ENCODE peak calls at places on chromosomes 1 and 21, in five cellular contexts. One of them, this sample, is unnamed.

GRCh38 chr1:49050041-49050440 is 273.4 kb upstream of the BEND5 start:
- DNase-seq in activated T-helper 1 cell treated with anti-CD3 and anti-CD28 coated beads, Interleukin-12 subunit alpha, Interleukin-12 subunit beta, Interleukin-2, Interleukin-4 antibody, amounts not matched to agents 30 ng/mL and 10 ng/mL and 1 ng/mL, durations not matched to agents 14 hours and 24 hours and 36 hours: no peak
- DNase-seq in mucosa of gallbladder: no peak
- DNase-seq in HFFc6: no peak
- DNase-seq in tibial nerve: no peak
- DNase-seq in this sample: no peak

GRCh38 chr1:9121891-9122409 is 7.0 kb downstream of the GPR157 start:
- DNase-seq in activated T-helper 1 cell treated with anti-CD3 and anti-CD28 coated beads, Interleukin-12 subunit alpha, Interleukin-12 subunit beta, Interleukin-2, Interleukin-4 antibody, amounts not matched to agents 30 ng/mL and 10 ng/mL and 1 ng/mL, durations not matched to agents 14 hours and 24 hours and 36 hours: peak
- DNase-seq in mucosa of gallbladder: no peak
- DNase-seq in HFFc6: no peak
- DNase-seq in tibial nerve: no peak
- DNase-seq in this sample: no peak

GRCh38 chr21:29190920-29191319 is 60.5 kb downstream of the MAP3K7CL start:
- DNase-seq in activated T-helper 1 cell treated with anti-CD3 and anti-CD28 coated beads, Interleukin-12 subunit alpha, Interleukin-12 subunit beta, Interleukin-2, Interleukin-4 antibody, amounts not matched to agents 30 ng/mL and 10 ng/mL and 1 ng/mL, durations not matched to agents 14 hours and 24 hours and 36 hours: no peak
- DNase-seq in mucosa of gallbladder: no peak
- DNase-seq in HFFc6: no peak
- DNase-seq in tibial nerve: no peak
- DNase-seq in this sample: peak

GRCh38 chr1:155859881-155860841 is 794 bp downstream of the SYT11 start:
- DNase-seq in activated T-helper 1 cell treated with anti-CD3 and anti-CD28 coated beads, Interleukin-12 subunit alpha, Interleukin-12 subunit beta, Interleukin-2, Interleukin-4 antibody, amounts not matched to agents 30 ng/mL and 10 ng/mL and 1 ng/mL, durations not matched to agents 14 hours and 24 hours and 36 hours: peak
- DNase-seq in mucosa of gallbladder: peak
- DNase-seq in HFFc6: peak
- DNase-seq in tibial nerve: peak
- DNase-seq in this sample: peak

GRCh38 chr1:34147301-34147700 is 17.7 kb downstream of the CSMD2 start:
- DNase-seq in activated T-helper 1 cell treated with anti-CD3 and anti-CD28 coated beads, Interleukin-12 subunit alpha, Interleukin-12 subunit beta, Interleukin-2, Interleukin-4 antibody, amounts not matched to agents 30 ng/mL and 10 ng/mL and 1 ng/mL, durations not matched to agents 14 hours and 24 hours and 36 hours: no peak
- DNase-seq in mucosa of gallbladder: no peak
- DNase-seq in HFFc6: no peak
- DNase-seq in tibial nerve: no peak
- DNase-seq in this sample: no peak

GRCh38 chr1:34758751-34759150 is 789 bp upstream of the GJB4 start:
- DNase-seq in activated T-helper 1 cell treated with anti-CD3 and anti-CD28 coated beads, Interleukin-12 subunit alpha, Interleukin-12 subunit beta, Interleukin-2, Interleukin-4 antibody, amounts not matched to agents 30 ng/mL and 10 ng/mL and 1 ng/mL, durations not matched to agents 14 hours and 24 hours and 36 hours: no peak
- DNase-seq in mucosa of gallbladder: no peak
- DNase-seq in HFFc6: no peak
- DNase-seq in tibial nerve: no peak
- DNase-seq in this sample: no peak

GRCh38 chr1:89831462-89832113 is 10.8 kb downstream of the LRRC8D start:
- DNase-seq in activated T-helper 1 cell treated with anti-CD3 and anti-CD28 coated beads, Interleukin-12 subunit alpha, Interleukin-12 subunit beta, Interleukin-2, Interleukin-4 antibody, amounts not matched to agents 30 ng/mL and 10 ng/mL and 1 ng/mL, durations not matched to agents 14 hours and 24 hours and 36 hours: no peak
- DNase-seq in mucosa of gallbladder: no peak
- DNase-seq in HFFc6: no peak
- DNase-seq in tibial nerve: no peak
- DNase-seq in this sample: no peak

GRCh38 chr1:10510520-10511493 is 36.1 kb downstream of the PEX14 start:
- DNase-seq in activated T-helper 1 cell treated with anti-CD3 and anti-CD28 coated beads, Interleukin-12 subunit alpha, Interleukin-12 subunit beta, Interleukin-2, Interleukin-4 antibody, amounts not matched to agents 30 ng/mL and 10 ng/mL and 1 ng/mL, durations not matched to agents 14 hours and 24 hours and 36 hours: peak
- DNase-seq in mucosa of gallbladder: no peak
- DNase-seq in HFFc6: peak
- DNase-seq in tibial nerve: no peak
- DNase-seq in this sample: peak

GRCh38 chr1:188062456-188062855 is 1233.7 kb downstream of the PLA2G4A start:
- DNase-seq in activated T-helper 1 cell treated with anti-CD3 and anti-CD28 coated beads, Interleukin-12 subunit alpha, Interleukin-12 subunit beta, Interleukin-2, Interleukin-4 antibody, amounts not matched to agents 30 ng/mL and 10 ng/mL and 1 ng/mL, durations not matched to agents 14 hours and 24 hours and 36 hours: no peak
- DNase-seq in mucosa of gallbladder: no peak
- DNase-seq in HFFc6: no peak
- DNase-seq in tibial nerve: no peak
- DNase-seq in this sample: no peak

GRCh38 chr1:18681423-18681835 is 50.8 kb downstream of the PAX7 start:
- DNase-seq in activated T-helper 1 cell treated with anti-CD3 and anti-CD28 coated beads, Interleukin-12 subunit alpha, Interleukin-12 subunit beta, Interleukin-2, Interleukin-4 antibody, amounts not matched to agents 30 ng/mL and 10 ng/mL and 1 ng/mL, durations not matched to agents 14 hours and 24 hours and 36 hours: no peak
- DNase-seq in mucosa of gallbladder: no peak
- DNase-seq in HFFc6: peak
- DNase-seq in tibial nerve: no peak
- DNase-seq in this sample: peak

GRCh38 chr21:15210235-15210678 is 145.5 kb upstream of the NRIP1 start:
- DNase-seq in activated T-helper 1 cell treated with anti-CD3 and anti-CD28 coated beads, Interleukin-12 subunit alpha, Interleukin-12 subunit beta, Interleukin-2, Interleukin-4 antibody, amounts not matched to agents 30 ng/mL and 10 ng/mL and 1 ng/mL, durations not matched to agents 14 hours and 24 hours and 36 hours: no peak
- DNase-seq in mucosa of gallbladder: peak
- DNase-seq in HFFc6: no peak
- DNase-seq in tibial nerve: peak
- DNase-seq in this sample: peak

GRCh38 chr21:29506947-29507346 is 208.2 kb downstream of the BACH1 start:
- DNase-seq in activated T-helper 1 cell treated with anti-CD3 and anti-CD28 coated beads, Interleukin-12 subunit alpha, Interleukin-12 subunit beta, Interleukin-2, Interleukin-4 antibody, amounts not matched to agents 30 ng/mL and 10 ng/mL and 1 ng/mL, durations not matched to agents 14 hours and 24 hours and 36 hours: no peak
- DNase-seq in mucosa of gallbladder: no peak
- DNase-seq in HFFc6: no peak
- DNase-seq in tibial nerve: no peak
- DNase-seq in this sample: no peak

GRCh38 chr1:220249522-220249921 is 22.7 kb downstream of the RAB3GAP2 start:
- DNase-seq in activated T-helper 1 cell treated with anti-CD3 and anti-CD28 coated beads, Interleukin-12 subunit alpha, Interleukin-12 subunit beta, Interleukin-2, Interleukin-4 antibody, amounts not matched to agents 30 ng/mL and 10 ng/mL and 1 ng/mL, durations not matched to agents 14 hours and 24 hours and 36 hours: no peak
- DNase-seq in mucosa of gallbladder: no peak
- DNase-seq in HFFc6: no peak
- DNase-seq in tibial nerve: no peak
- DNase-seq in this sample: no peak

GRCh38 chr1:246579818-246580217 is 13.6 kb downstream of the CNST start:
- DNase-seq in activated T-helper 1 cell treated with anti-CD3 and anti-CD28 coated beads, Interleukin-12 subunit alpha, Interleukin-12 subunit beta, Interleukin-2, Interleukin-4 antibody, amounts not matched to agents 30 ng/mL and 10 ng/mL and 1 ng/mL, durations not matched to agents 14 hours and 24 hours and 36 hours: no peak
- DNase-seq in mucosa of gallbladder: no peak
- DNase-seq in HFFc6: no peak
- DNase-seq in tibial nerve: no peak
- DNase-seq in this sample: no peak

GRCh38 chr1:10398734-10399486 is at the start of gene PGD:
- DNase-seq in activated T-helper 1 cell treated with anti-CD3 and anti-CD28 coated beads, Interleukin-12 subunit alpha, Interleukin-12 subunit beta, Interleukin-2, Interleukin-4 antibody, amounts not matched to agents 30 ng/mL and 10 ng/mL and 1 ng/mL, durations not matched to agents 14 hours and 24 hours and 36 hours: peak
- DNase-seq in mucosa of gallbladder: peak
- DNase-seq in HFFc6: peak
- DNase-seq in tibial nerve: peak
- DNase-seq in this sample: peak

GRCh38 chr1:88730995-88731394 is 46.9 kb downstream of the PKN2 start:
- DNase-seq in activated T-helper 1 cell treated with anti-CD3 and anti-CD28 coated beads, Interleukin-12 subunit alpha, Interleukin-12 subunit beta, Interleukin-2, Interleukin-4 antibody, amounts not matched to agents 30 ng/mL and 10 ng/mL and 1 ng/mL, durations not matched to agents 14 hours and 24 hours and 36 hours: no peak
- DNase-seq in mucosa of gallbladder: no peak
- DNase-seq in HFFc6: no peak
- DNase-seq in tibial nerve: no peak
- DNase-seq in this sample: no peak

GRCh38 chr21:38115870-38116269 is 140.9 kb upstream of the KCNJ15 start:
- DNase-seq in activated T-helper 1 cell treated with anti-CD3 and anti-CD28 coated beads, Interleukin-12 subunit alpha, Interleukin-12 subunit beta, Interleukin-2, Interleukin-4 antibody, amounts not matched to agents 30 ng/mL and 10 ng/mL and 1 ng/mL, durations not matched to agents 14 hours and 24 hours and 36 hours: no peak
- DNase-seq in mucosa of gallbladder: no peak
- DNase-seq in HFFc6: no peak
- DNase-seq in tibial nerve: no peak
- DNase-seq in this sample: no peak

GRCh38 chr1:234484991-234485739 is 6.2 kb upstream of the TARBP1 start:
- DNase-seq in activated T-helper 1 cell treated with anti-CD3 and anti-CD28 coated beads, Interleukin-12 subunit alpha, Interleukin-12 subunit beta, Interleukin-2, Interleukin-4 antibody, amounts not matched to agents 30 ng/mL and 10 ng/mL and 1 ng/mL, durations not matched to agents 14 hours and 24 hours and 36 hours: no peak
- DNase-seq in mucosa of gallbladder: no peak
- DNase-seq in HFFc6: no peak
- DNase-seq in tibial nerve: no peak
- DNase-seq in this sample: no peak

GRCh38 chr1:53114581-53115400 is 27.6 kb downstream of the SLC1A7 start:
- DNase-seq in activated T-helper 1 cell treated with anti-CD3 and anti-CD28 coated beads, Interleukin-12 subunit alpha, Interleukin-12 subunit beta, Interleukin-2, Interleukin-4 antibody, amounts not matched to agents 30 ng/mL and 10 ng/mL and 1 ng/mL, durations not matched to agents 14 hours and 24 hours and 36 hours: no peak
- DNase-seq in mucosa of gallbladder: no peak
- DNase-seq in HFFc6: no peak
- DNase-seq in tibial nerve: no peak
- DNase-seq in this sample: no peak

GRCh38 chr1:164692420-164692819 is 133.4 kb downstream of the PBX1 start:
- DNase-seq in activated T-helper 1 cell treated with anti-CD3 and anti-CD28 coated beads, Interleukin-12 subunit alpha, Interleukin-12 subunit beta, Interleukin-2, Interleukin-4 antibody, amounts not matched to agents 30 ng/mL and 10 ng/mL and 1 ng/mL, durations not matched to agents 14 hours and 24 hours and 36 hours: no peak
- DNase-seq in mucosa of gallbladder: no peak
- DNase-seq in HFFc6: no peak
- DNase-seq in tibial nerve: no peak
- DNase-seq in this sample: no peak

GRCh38 chr1:55275976-55276375 is 60.8 kb upstream of the USP24 start:
- DNase-seq in activated T-helper 1 cell treated with anti-CD3 and anti-CD28 coated beads, Interleukin-12 subunit alpha, Interleukin-12 subunit beta, Interleukin-2, Interleukin-4 antibody, amounts not matched to agents 30 ng/mL and 10 ng/mL and 1 ng/mL, durations not matched to agents 14 hours and 24 hours and 36 hours: no peak
- DNase-seq in mucosa of gallbladder: no peak
- DNase-seq in HFFc6: no peak
- DNase-seq in tibial nerve: no peak
- DNase-seq in this sample: peak

GRCh38 chr1:15028117-15028516 is 125.4 kb upstream of the TMEM51 start:
- DNase-seq in activated T-helper 1 cell treated with anti-CD3 and anti-CD28 coated beads, Interleukin-12 subunit alpha, Interleukin-12 subunit beta, Interleukin-2, Interleukin-4 antibody, amounts not matched to agents 30 ng/mL and 10 ng/mL and 1 ng/mL, durations not matched to agents 14 hours and 24 hours and 36 hours: no peak
- DNase-seq in mucosa of gallbladder: peak
- DNase-seq in HFFc6: peak
- DNase-seq in tibial nerve: no peak
- DNase-seq in this sample: peak

GRCh38 chr1:184838374-184838995 is 83.8 kb upstream of the EDEM3 start:
- DNase-seq in activated T-helper 1 cell treated with anti-CD3 and anti-CD28 coated beads, Interleukin-12 subunit alpha, Interleukin-12 subunit beta, Interleukin-2, Interleukin-4 antibody, amounts not matched to agents 30 ng/mL and 10 ng/mL and 1 ng/mL, durations not matched to agents 14 hours and 24 hours and 36 hours: no peak
- DNase-seq in mucosa of gallbladder: peak
- DNase-seq in HFFc6: peak
- DNase-seq in tibial nerve: peak
- DNase-seq in this sample: peak

GRCh38 chr1:57839488-57839887 is 415.6 kb upstream of the DAB1 start:
- DNase-seq in activated T-helper 1 cell treated with anti-CD3 and anti-CD28 coated beads, Interleukin-12 subunit alpha, Interleukin-12 subunit beta, Interleukin-2, Interleukin-4 antibody, amounts not matched to agents 30 ng/mL and 10 ng/mL and 1 ng/mL, durations not matched to agents 14 hours and 24 hours and 36 hours: no peak
- DNase-seq in mucosa of gallbladder: no peak
- DNase-seq in HFFc6: no peak
- DNase-seq in tibial nerve: no peak
- DNase-seq in this sample: no peak

GRCh38 chr1:156110252-156110651 is 4.3 kb upstream of the LMNA start:
- DNase-seq in activated T-helper 1 cell treated with anti-CD3 and anti-CD28 coated beads, Interleukin-12 subunit alpha, Interleukin-12 subunit beta, Interleukin-2, Interleukin-4 antibody, amounts not matched to agents 30 ng/mL and 10 ng/mL and 1 ng/mL, durations not matched to agents 14 hours and 24 hours and 36 hours: no peak
- DNase-seq in mucosa of gallbladder: no peak
- DNase-seq in HFFc6: no peak
- DNase-seq in tibial nerve: no peak
- DNase-seq in this sample: no peak

GRCh38 chr1:91569411-91570104 is 68.9 kb downstream of the CDC7 start:
- DNase-seq in activated T-helper 1 cell treated with anti-CD3 and anti-CD28 coated beads, Interleukin-12 subunit alpha, Interleukin-12 subunit beta, Interleukin-2, Interleukin-4 antibody, amounts not matched to agents 30 ng/mL and 10 ng/mL and 1 ng/mL, durations not matched to agents 14 hours and 24 hours and 36 hours: no peak
- DNase-seq in mucosa of gallbladder: peak
- DNase-seq in HFFc6: peak
- DNase-seq in tibial nerve: peak
- DNase-seq in this sample: peak

GRCh38 chr21:32475162-32475812 is 62.8 kb downstream of the EVA1C start:
- DNase-seq in activated T-helper 1 cell treated with anti-CD3 and anti-CD28 coated beads, Interleukin-12 subunit alpha, Interleukin-12 subunit beta, Interleukin-2, Interleukin-4 antibody, amounts not matched to agents 30 ng/mL and 10 ng/mL and 1 ng/mL, durations not matched to agents 14 hours and 24 hours and 36 hours: no peak
- DNase-seq in mucosa of gallbladder: peak
- DNase-seq in HFFc6: peak
- DNase-seq in tibial nerve: no peak
- DNase-seq in this sample: peak

GRCh38 chr1:8314346-8315280 is 3.3 kb upstream of the SLC45A1 start:
- DNase-seq in activated T-helper 1 cell treated with anti-CD3 and anti-CD28 coated beads, Interleukin-12 subunit alpha, Interleukin-12 subunit beta, Interleukin-2, Interleukin-4 antibody, amounts not matched to agents 30 ng/mL and 10 ng/mL and 1 ng/mL, durations not matched to agents 14 hours and 24 hours and 36 hours: no peak
- DNase-seq in mucosa of gallbladder: peak
- DNase-seq in HFFc6: peak
- DNase-seq in tibial nerve: peak
- DNase-seq in this sample: peak

GRCh38 chr1:115404936-115405335 is 66.9 kb upstream of the NGF start:
- DNase-seq in activated T-helper 1 cell treated with anti-CD3 and anti-CD28 coated beads, Interleukin-12 subunit alpha, Interleukin-12 subunit beta, Interleukin-2, Interleukin-4 antibody, amounts not matched to agents 30 ng/mL and 10 ng/mL and 1 ng/mL, durations not matched to agents 14 hours and 24 hours and 36 hours: no peak
- DNase-seq in mucosa of gallbladder: no peak
- DNase-seq in HFFc6: no peak
- DNase-seq in tibial nerve: no peak
- DNase-seq in this sample: no peak

GRCh38 chr1:2001773-2002411 is 1.7 kb downstream of the CFAP74 start:
- DNase-seq in activated T-helper 1 cell treated with anti-CD3 and anti-CD28 coated beads, Interleukin-12 subunit alpha, Interleukin-12 subunit beta, Interleukin-2, Interleukin-4 antibody, amounts not matched to agents 30 ng/mL and 10 ng/mL and 1 ng/mL, durations not matched to agents 14 hours and 24 hours and 36 hours: no peak
- DNase-seq in mucosa of gallbladder: no peak
- DNase-seq in HFFc6: no peak
- DNase-seq in tibial nerve: no peak
- DNase-seq in this sample: no peak

GRCh38 chr1:12501661-12502060 is 116.3 kb downstream of the DHRS3 start:
- DNase-seq in activated T-helper 1 cell treated with anti-CD3 and anti-CD28 coated beads, Interleukin-12 subunit alpha, Interleukin-12 subunit beta, Interleukin-2, Interleukin-4 antibody, amounts not matched to agents 30 ng/mL and 10 ng/mL and 1 ng/mL, durations not matched to agents 14 hours and 24 hours and 36 hours: no peak
- DNase-seq in mucosa of gallbladder: no peak
- DNase-seq in HFFc6: peak
- DNase-seq in tibial nerve: no peak
- DNase-seq in this sample: peak

GRCh38 chr1:32066489-32066873 is 6.3 kb upstream of the TMEM39B start:
- DNase-seq in activated T-helper 1 cell treated with anti-CD3 and anti-CD28 coated beads, Interleukin-12 subunit alpha, Interleukin-12 subunit beta, Interleukin-2, Interleukin-4 antibody, amounts not matched to agents 30 ng/mL and 10 ng/mL and 1 ng/mL, durations not matched to agents 14 hours and 24 hours and 36 hours: no peak
- DNase-seq in mucosa of gallbladder: peak
- DNase-seq in HFFc6: peak
- DNase-seq in tibial nerve: peak
- DNase-seq in this sample: peak

GRCh38 chr1:182603646-182604127 is 502 bp downstream of the RGS16 start:
- DNase-seq in activated T-helper 1 cell treated with anti-CD3 and anti-CD28 coated beads, Interleukin-12 subunit alpha, Interleukin-12 subunit beta, Interleukin-2, Interleukin-4 antibody, amounts not matched to agents 30 ng/mL and 10 ng/mL and 1 ng/mL, durations not matched to agents 14 hours and 24 hours and 36 hours: no peak
- DNase-seq in mucosa of gallbladder: no peak
- DNase-seq in HFFc6: no peak
- DNase-seq in tibial nerve: no peak
- DNase-seq in this sample: no peak

GRCh38 chr1:52192436-52192835 is 50.5 kb downstream of the ZFYVE9 start:
- DNase-seq in activated T-helper 1 cell treated with anti-CD3 and anti-CD28 coated beads, Interleukin-12 subunit alpha, Interleukin-12 subunit beta, Interleukin-2, Interleukin-4 antibody, amounts not matched to agents 30 ng/mL and 10 ng/mL and 1 ng/mL, durations not matched to agents 14 hours and 24 hours and 36 hours: no peak
- DNase-seq in mucosa of gallbladder: no peak
- DNase-seq in HFFc6: no peak
- DNase-seq in tibial nerve: no peak
- DNase-seq in this sample: no peak

GRCh38 chr1:7253118-7253480 is 467.8 kb downstream of the CAMTA1 start:
- DNase-seq in activated T-helper 1 cell treated with anti-CD3 and anti-CD28 coated beads, Interleukin-12 subunit alpha, Interleukin-12 subunit beta, Interleukin-2, Interleukin-4 antibody, amounts not matched to agents 30 ng/mL and 10 ng/mL and 1 ng/mL, durations not matched to agents 14 hours and 24 hours and 36 hours: no peak
- DNase-seq in mucosa of gallbladder: no peak
- DNase-seq in HFFc6: peak
- DNase-seq in tibial nerve: no peak
- DNase-seq in this sample: peak

GRCh38 chr21:36021251-36021837 is 39.0 kb downstream of the SETD4 start:
- DNase-seq in activated T-helper 1 cell treated with anti-CD3 and anti-CD28 coated beads, Interleukin-12 subunit alpha, Interleukin-12 subunit beta, Interleukin-2, Interleukin-4 antibody, amounts not matched to agents 30 ng/mL and 10 ng/mL and 1 ng/mL, durations not matched to agents 14 hours and 24 hours and 36 hours: no peak
- DNase-seq in mucosa of gallbladder: no peak
- DNase-seq in HFFc6: no peak
- DNase-seq in tibial nerve: no peak
- DNase-seq in this sample: no peak

GRCh38 chr1:153922076-153922837 is 515 bp downstream of the GATAD2B start:
- DNase-seq in activated T-helper 1 cell treated with anti-CD3 and anti-CD28 coated beads, Interleukin-12 subunit alpha, Interleukin-12 subunit beta, Interleukin-2, Interleukin-4 antibody, amounts not matched to agents 30 ng/mL and 10 ng/mL and 1 ng/mL, durations not matched to agents 14 hours and 24 hours and 36 hours: peak
- DNase-seq in mucosa of gallbladder: no peak
- DNase-seq in HFFc6: no peak
- DNase-seq in tibial nerve: no peak
- DNase-seq in this sample: peak

GRCh38 chr1:222817529-222817928 is 2.7 kb downstream of the DISP1 start:
- DNase-seq in activated T-helper 1 cell treated with anti-CD3 and anti-CD28 coated beads, Interleukin-12 subunit alpha, Interleukin-12 subunit beta, Interleukin-2, Interleukin-4 antibody, amounts not matched to agents 30 ng/mL and 10 ng/mL and 1 ng/mL, durations not matched to agents 14 hours and 24 hours and 36 hours: no peak
- DNase-seq in mucosa of gallbladder: no peak
- DNase-seq in HFFc6: peak
- DNase-seq in tibial nerve: peak
- DNase-seq in this sample: peak

GRCh38 chr1:36982708-36983107 is 51.6 kb downstream of the GRIK3 start:
- DNase-seq in activated T-helper 1 cell treated with anti-CD3 and anti-CD28 coated beads, Interleukin-12 subunit alpha, Interleukin-12 subunit beta, Interleukin-2, Interleukin-4 antibody, amounts not matched to agents 30 ng/mL and 10 ng/mL and 1 ng/mL, durations not matched to agents 14 hours and 24 hours and 36 hours: no peak
- DNase-seq in mucosa of gallbladder: no peak
- DNase-seq in HFFc6: no peak
- DNase-seq in tibial nerve: no peak
- DNase-seq in this sample: no peak